ENCODE peak calls at places on chromosome 13, in nine cellular contexts. H is epithelial cell of esophagus, Y is HFF-Myc, T is AG10803, J is body of pancreas, F is mammary epithelial cell, Z is transverse colon, V is thoracic aorta, U is AG04450. G is an unnamed sample.

GRCh38 chr13:23804166-23804565 is 85.0 kb downstream of the MIPEP start:
- DNase-seq in U (no peak), H (no peak), Z (no peak), F (no peak), T (no peak), J (no peak), Y (no peak), V (no peak), G (no peak)

GRCh38 chr13:100773429-100773828 is 98.8 kb upstream of the TMTC4 start:
- DNase-seq in F (peak; percentile 43), T (no peak), U (no peak), Y (no peak), V (no peak), H (peak; percentile 41), J (no peak), Z (no peak), G (no peak)

GRCh38 chr13:52851153-52851962 is 2.9 kb upstream of the PCDH8 start:
- DNase-seq in U (no peak), H (peak; percentile 20), V (no peak), Z (peak; percentile 40), Y (no peak), F (no peak), J (peak; percentile 12), T (peak; percentile 9), G (no peak)

GRCh38 chr13:36841411-36841810 is 22.4 kb downstream of the RFXAP start:
- DNase-seq in F (no peak), V (no peak), Z (no peak), T (no peak), J (no peak), Y (no peak), H (peak; percentile 28), U (no peak), G (no peak)

GRCh38 chr13:103799028-103799427 is 732.8 kb upstream of the SLC10A2 start:
- DNase-seq in H (peak; percentile 4), Z (no peak), T (no peak), Y (no peak), J (no peak), V (no peak), F (no peak), U (no peak), G (no peak)

GRCh38 chr13:67632590-67632989 is 402.5 kb upstream of the PCDH9 start:
- DNase-seq in Y (no peak), H (no peak), U (no peak), Z (no peak), T (peak; percentile 5), J (no peak), V (no peak), F (no peak), G (no peak)

GRCh38 chr13:53005631-53006030 is 23.0 kb upstream of the OLFM4 start:
- DNase-seq in V (no peak), H (no peak), U (no peak), J (no peak), F (no peak), Z (no peak), Y (no peak), T (no peak), G (no peak)

GRCh38 chr13:93549326-93549855 is 322.8 kb downstream of the GPC6 start:
- DNase-seq in J (no peak), H (no peak), F (no peak), Y (peak; percentile 7), U (no peak), Z (no peak), V (no peak), T (no peak), G (peak; percentile 63)

GRCh38 chr13:79427265-79427664 is 21.2 kb upstream of the RBM26 start:
- DNase-seq in U (no peak), H (no peak), T (no peak), F (no peak), Z (no peak), J (no peak), Y (no peak), V (no peak), G (no peak)

GRCh38 chr13:73860501-73860900 is 273.7 kb downstream of the KLF12 start:
- DNase-seq in F (no peak), T (no peak), Y (no peak), Z (no peak), V (no peak), H (no peak), J (no peak), U (no peak), G (no peak)

GRCh38 chr13:94121686-94122085 is 357.8 kb downstream of the DCT start:
- DNase-seq in Z (no peak), T (peak; percentile 29), H (peak; percentile 26), Y (no peak), F (peak; percentile 17), J (no peak), V (no peak), U (peak; percentile 16), G (no peak)

GRCh38 chr13:30158774-30159445 is 148.4 kb downstream of the KATNAL1 start:
- DNase-seq in U (peak; percentile 33), F (no peak), Y (peak; percentile 39), Z (no peak), V (no peak), T (peak; percentile 92), J (no peak), H (peak; percentile 15), G (peak; percentile 48)

GRCh38 chr13:81377926-81378325 is 1037.0 kb upstream of the SPRY2 start:
- DNase-seq in J (no peak), V (no peak), H (no peak), Z (no peak), F (no peak), U (no peak), T (no peak), Y (no peak), G (no peak)

GRCh38 chr13:97339019-97339988 is 94.7 kb upstream of the RAP2A start:
- DNase-seq in J (peak; percentile 55), V (peak; percentile 38), U (peak; percentile 95), T (peak; percentile 95), Y (peak; percentile 87), H (no peak), Z (peak; percentile 41), F (peak; percentile 55), G (no peak)

GRCh38 chr13:41637578-41637977 is 180.2 kb downstream of the RGCC start:
- DNase-seq in U (no peak), F (no peak), J (no peak), V (no peak), Z (no peak), Y (no peak), T (peak; percentile 59), H (no peak), G (no peak)

GRCh38 chr13:27826379-27827353 is 34.4 kb downstream of the GSX1 start:
- DNase-seq in U (peak; percentile 59), J (peak; percentile 88), H (peak; percentile 87), Y (peak; percentile 47), F (peak; percentile 75), T (peak; percentile 81), V (peak; percentile 13), Z (peak; percentile 85), G (peak; percentile 47)
- H3K4me3 ChIP-seq in U (peak overlapping the region; percentile 49), J (no peak overlapping the region), H (peak overlapping the region; percentile 7), Y (no peak overlapping the region), F (peak overlapping the region; percentile 32), T (peak overlapping the region; percentile 41), V (peak overlapping the region; percentile 59), Z (no peak overlapping the region), G (peak overlapping the region; percentile 51)

GRCh38 chr13:39684531-39685137 is 29.2 kb downstream of the COG6 start:
- DNase-seq in V (no peak), T (peak; percentile 63), Y (no peak), H (peak; percentile 45), F (peak; percentile 16), J (no peak), U (no peak), Z (no peak), G (no peak)
- TF ChIP-seq CTCF in V (peak; percentile 34), T (peak; percentile 48), Y (no peak), H (no peak), F (peak; percentile 25), J (no peak), U (peak; percentile 34), Z (peak; percentile 49), G (no peak)

DNA sequence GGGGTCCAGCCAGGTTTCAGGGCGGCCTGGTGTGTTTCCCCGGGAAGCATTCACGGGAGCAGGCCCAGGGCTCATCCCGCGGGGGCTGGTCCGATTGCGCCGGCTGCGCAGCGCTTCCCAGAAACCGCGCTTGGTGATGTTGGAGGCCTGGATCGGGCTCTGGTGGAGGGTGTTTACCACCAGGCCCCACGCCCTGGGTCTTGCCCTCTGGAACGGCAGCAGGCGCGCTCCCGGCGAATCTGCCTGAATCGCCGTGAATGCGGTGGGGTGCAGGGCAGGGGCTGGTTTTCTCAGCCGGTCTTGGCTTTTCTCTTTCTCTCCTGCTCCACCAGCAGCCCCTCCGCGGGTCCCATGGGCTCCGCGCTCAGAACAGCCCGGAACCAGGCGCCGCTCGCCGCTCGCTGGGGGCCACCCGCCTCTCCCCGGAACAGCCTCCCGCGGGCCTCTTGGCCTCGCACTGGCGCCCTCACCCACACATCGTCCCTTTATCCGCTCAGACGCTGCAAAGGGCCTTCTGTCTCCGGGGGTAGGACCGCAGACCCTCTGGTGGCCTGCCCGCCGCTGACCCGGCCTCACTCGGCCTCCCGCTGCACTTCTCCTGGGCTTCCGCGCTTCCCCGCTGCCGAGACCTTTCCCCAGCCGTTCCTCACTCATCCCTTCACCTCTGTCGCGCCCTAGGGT is 69.4 kb upstream of the GJB6 start:
- DNase-seq in Y (no peak), H (no peak), J (no peak), V (no peak), Z (no peak), T (no peak), U (no peak), F (no peak), G (no peak)
- H3K4me3 ChIP-seq in Y (no peak overlapping the region), H (no peak overlapping the region), J (no peak overlapping the region), V (peak overlapping the region; percentile 19), Z (no peak overlapping the region), T (no peak overlapping the region), U (no peak overlapping the region), F (no peak overlapping the region), G (no peak overlapping the region)

GRCh38 chr13:45365558-45365885 is 24.5 kb upstream of the TPT1 start:
- DNase-seq in T (no peak), J (no peak), Y (no peak), F (peak; percentile 35), H (peak; percentile 84), U (no peak), V (no peak), Z (no peak), G (no peak)

GRCh38 chr13:45364876-45365557 is 24.0 kb upstream of the TPT1 start:
- DNase-seq in J (no peak), T (no peak), U (no peak), Y (no peak), F (no peak), Z (no peak), V (no peak), H (peak; percentile 69), G (no peak)

GRCh38 chr13:45361596-45362206 is 20.7 kb upstream of the TPT1 start:
- DNase-seq in H (peak; percentile 97), V (no peak), J (no peak), Y (no peak), T (peak; percentile 34), Z (no peak), U (no peak), F (peak; percentile 91), G (no peak)

GRCh38 chr13:45367358-45367757 is 26.4 kb upstream of the TPT1 start:
- DNase-seq in T (peak; percentile 78), U (peak; percentile 45), J (peak; percentile 70), F (peak; percentile 99), Y (peak; percentile 81), H (peak; percentile 100), V (peak; percentile 29), Z (peak; percentile 81), G (peak; percentile 81)

DNA sequence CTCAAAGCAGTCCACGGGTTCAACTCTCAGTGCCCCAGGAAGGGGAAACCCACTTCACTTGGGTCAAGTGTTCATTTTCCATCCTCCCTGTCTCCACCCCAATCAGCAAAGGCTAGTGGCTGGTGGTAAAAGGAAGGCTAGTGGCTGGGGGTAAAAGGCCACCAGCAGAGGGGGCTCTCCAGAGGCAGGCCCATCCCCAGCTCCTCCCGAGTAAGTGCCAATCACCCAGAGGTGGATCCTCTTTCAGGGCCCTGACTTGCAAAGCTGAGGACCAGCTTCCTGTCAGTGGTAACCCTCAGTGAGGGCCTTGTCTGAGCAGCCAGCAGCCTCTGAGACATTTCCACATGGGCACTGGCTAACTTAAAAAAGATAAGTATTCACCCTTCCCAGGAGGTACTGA is 22.0 kb upstream of the TPT1 start:
- DNase-seq in Z (no peak), F (no peak), J (no peak), T (no peak), Y (no peak), H (no peak), V (no peak), U (no peak), G (no peak)
- TF ChIP-seq CTCF in Z (no peak), F (peak; percentile 2), J (no peak), T (no peak), Y (peak; percentile 20), H (no peak), V (no peak), U (no peak), G (peak; percentile 25)

G was measured in epithelial cell of proximal tubule.